ENCODE peak calls at places on chromosomes 3 and 15, in seven cellular contexts. E is effector memory CD8-positive, alpha-beta T cell; K is T-helper 9 cell; R is NCI-H1105; T is astrocyte of the spinal cord; F is glomerular endothelial cell; G is COR-L47. Q is an unnamed sample.

GRCh38 chr3:122246214-122246613 is 62.7 kb downstream of the CASR start:
- DNase-seq in E (no peak), K (no peak), R (no peak), T (no peak), F (no peak), G (no peak), Q (no peak)

GRCh38 chr15:42010434-42010833 is 10.4 kb downstream of the PLA2G4E start:
- DNase-seq in E (no peak), K (no peak), R (no peak), T (no peak), F (no peak), G (no peak), Q (no peak)

GRCh38 chr3:123521179-123521969 is 63.5 kb downstream of the HACD2 start:
- DNase-seq in E (no peak), K (no peak), R (peak), T (peak), F (peak), G (no peak), Q (no peak)

GRCh38 chr3:157132341-157132740 is 27.6 kb downstream of the CCNL1 start:
- DNase-seq in E (no peak), K (no peak), R (no peak), T (no peak), F (no peak), G (no peak), Q (no peak)

GRCh38 chr3:52086939-52087675 is 30.7 kb upstream of the DUSP7 start:
- DNase-seq in E (no peak), K (no peak), R (no peak), T (peak), F (no peak), G (no peak), Q (no peak)

GRCh38 chr3:71066849-71067261 is 516.7 kb downstream of the FOXP1 start:
- DNase-seq in E (no peak), K (peak), R (no peak), T (no peak), F (no peak), G (no peak), Q (no peak)

GRCh38 chr3:141921316-141921715 is 44.9 kb downstream of the ATP1B3 start:
- DNase-seq in E (no peak), K (no peak), R (no peak), T (no peak), F (no peak), G (no peak), Q (no peak)

GRCh38 chr3:138197058-138197457 is 10.0 kb downstream of the ARMC8 start:
- DNase-seq in E (no peak), K (no peak), R (no peak), T (peak), F (no peak), G (no peak), Q (no peak)

GRCh38 chr3:187770224-187770623 is 25.0 kb upstream of the BCL6 start:
- DNase-seq in E (no peak), K (no peak), R (peak), T (no peak), F (no peak), G (no peak), Q (peak)

GRCh38 chr15:53787349-53787748 is 27.9 kb upstream of the WDR72 start:
- DNase-seq in E (no peak), K (no peak), R (no peak), T (no peak), F (no peak), G (no peak), Q (no peak)

GRCh38 chr3:71120012-71120411 is 463.5 kb downstream of the FOXP1 start:
- DNase-seq in E (no peak), K (no peak), R (no peak), T (no peak), F (no peak), G (no peak), Q (no peak)

GRCh38 chr3:165181556-165181955 is 14.6 kb downstream of the SLITRK3 start:
- DNase-seq in E (no peak), K (no peak), R (no peak), T (no peak), F (no peak), G (no peak), Q (no peak)

GRCh38 chr3:42476225-42477160 is 25.9 kb upstream of the VIPR1 start:
- DNase-seq in E (no peak), K (no peak), R (no peak), T (no peak), F (no peak), G (peak), Q (no peak)

GRCh38 chr3:141308588-141309218 is 59.6 kb upstream of the ZBTB38 start:
- DNase-seq in E (no peak), K (no peak), R (peak), T (peak), F (no peak), G (peak), Q (peak)

GRCh38 chr3:61158152-61158551 is 93.1 kb downstream of the FHIT start:
- DNase-seq in E (no peak), K (no peak), R (no peak), T (no peak), F (no peak), G (peak), Q (no peak)

GRCh38 chr3:184506579-184506978 is 55.0 kb upstream of the EPHB3 start:
- DNase-seq in E (no peak), K (no peak), R (no peak), T (no peak), F (no peak), G (no peak), Q (no peak)

GRCh38 chr3:127226946-127227842 is 34.3 kb downstream of the PRR23E start:
- DNase-seq in E (no peak), K (no peak), R (no peak), T (no peak), F (no peak), G (no peak), Q (no peak)

GRCh38 chr15:74799843-74800558 is 12.6 kb upstream of the LMAN1L start:
- DNase-seq in E (peak), K (peak), R (peak), T (peak), F (no peak), G (no peak), Q (peak)

GRCh38 chr3:194990454-194991337 is 280.3 kb downstream of the XXYLT1 start:
- DNase-seq in E (no peak), K (no peak), R (no peak), T (no peak), F (no peak), G (no peak), Q (no peak)

Q was measured in NCI-H2171.